ENCODE peak calls at places on chromosomes 7 and 10, in six cellular contexts. L is GM23248, I is MM.1S, P is astrocyte, T is PC-3, Q is fibroblast of lung. J is an unnamed sample.
A peak's percentile ranks its signal among the peaks of the same experiment; 100 is the strongest.

GRCh38 chr7:91836065-91836368 is 44.5 kb downstream of the MTERF1 start:
- DNase-seq in L (peak; percentile 34), I (no peak), P (peak; percentile 33), T (peak; percentile 46), Q (peak; percentile 58), J (no peak)

GRCh38 chr7:128662091-128662490 is 10.0 kb upstream of the GARIN1A start:
- DNase-seq in L (no peak), I (no peak), P (no peak), T (no peak), Q (no peak), J (no peak)

GRCh38 chr7:96322847-96323461 is 1.1 kb upstream of the SLC25A13 start:
- DNase-seq in L (no peak), I (no peak), P (no peak), T (no peak), Q (no peak), J (no peak)

GRCh38 chr10:101939273-101939635 is 95.7 kb upstream of the KCNIP2 start:
- DNase-seq in L (peak; percentile 90), I (no peak), P (peak; percentile 91), T (peak; percentile 83), Q (peak; percentile 93), J (peak; percentile 5)

GRCh38 chr7:135965602-135966001 is 11.6 kb downstream of the MTPN start:
- DNase-seq in L (no peak), I (no peak), P (no peak), T (no peak), Q (no peak), J (no peak)

GRCh38 chr7:156693627-156694026 is 53.1 kb downstream of the RNF32 start:
- DNase-seq in L (no peak), I (no peak), P (no peak), T (no peak), Q (no peak), J (no peak)

GRCh38 chr10:105963450-105963849 is 1201.1 kb downstream of the SORCS1 start:
- DNase-seq in L (no peak), I (no peak), P (no peak), T (no peak), Q (no peak), J (no peak)

GRCh38 chr7:46072722-46073121 is 151.7 kb upstream of the IGFBP3 start:
- DNase-seq in L (peak; percentile 22), I (no peak), P (peak; percentile 45), T (no peak), Q (peak; percentile 51), J (no peak)

GRCh38 chr7:128446306-128446705 is 9.4 kb upstream of the HILPDA start:
- DNase-seq in L (no peak), I (no peak), P (no peak), T (no peak), Q (no peak), J (no peak)

GRCh38 chr7:142432386-142432785 is 174.5 kb upstream of the PRSS58 start:
- DNase-seq in L (no peak), I (no peak), P (no peak), T (no peak), Q (no peak), J (no peak)

GRCh38 chr10:10942441-10942840 is 75.2 kb upstream of the CELF2 start:
- DNase-seq in L (peak; percentile 54), I (no peak), P (peak; percentile 4), T (no peak), Q (peak; percentile 23), J (no peak)

GRCh38 chr10:29784175-29784773 is 149.5 kb upstream of the SVIL start:
- DNase-seq in L (peak; percentile 99), I (no peak), P (peak; percentile 100), T (peak; percentile 98), Q (peak; percentile 100), J (peak; percentile 90)

GRCh38 chr10:16828114-16828568 is 10.9 kb upstream of the RSU1 start:
- DNase-seq in L (peak; percentile 93), I (peak; percentile 89), P (peak; percentile 65), T (peak; percentile 74), Q (peak; percentile 74), J (peak; percentile 54)

GRCh38 chr7:143398616-143399015 is 10.0 kb downstream of the EPHA1 start:
- DNase-seq in L (no peak), I (no peak), P (no peak), T (no peak), Q (no peak), J (no peak)

GRCh38 chr7:47888371-47889265 is 59.6 kb downstream of the PKD1L1 start:
- DNase-seq in L (no peak), I (no peak), P (no peak), T (no peak), Q (no peak), J (no peak)

GRCh38 chr10:132560248-132560731 is 22.7 kb downstream of the INPP5A start:
- DNase-seq in L (peak; percentile 54), I (no peak), P (no peak), T (no peak), Q (peak; percentile 33), J (no peak)

GRCh38 chr10:121462955-121463354 is 135.3 kb downstream of the FGFR2 start:
- DNase-seq in L (no peak), I (no peak), P (no peak), T (no peak), Q (no peak), J (no peak)

GRCh38 chr7:17608114-17608833 is 309.8 kb downstream of the AHR start:
- DNase-seq in L (peak; percentile 66), I (no peak), P (peak; percentile 74), T (peak; percentile 26), Q (peak; percentile 79), J (no peak)

GRCh38 chr10:132550366-132551092 is 12.9 kb downstream of the INPP5A start:
- DNase-seq in L (no peak), I (no peak), P (no peak), T (no peak), Q (no peak), J (no peak)

GRCh38 chr7:130349911-130350782 is 5.5 kb downstream of the CPA5 start:
- DNase-seq in L (no peak), I (no peak), P (no peak), T (no peak), Q (no peak), J (no peak)

GRCh38 chr7:150948791-150949251 is 29.3 kb downstream of the KCNH2 start:
- DNase-seq in L (no peak), I (no peak), P (no peak), T (no peak), Q (no peak), J (no peak)

GRCh38 chr7:107076781-107077698 is 32.5 kb downstream of the PRKAR2B start:
- DNase-seq in L (no peak), I (no peak), P (peak; percentile 7), T (peak; percentile 55), Q (peak; percentile 25), J (no peak)

GRCh38 chr10:28496017-28496416 is 36.9 kb upstream of the WAC start:
- DNase-seq in L (no peak), I (no peak), P (no peak), T (no peak), Q (no peak), J (no peak)

GRCh38 chr7:116434820-116435341 is 64.7 kb upstream of the CAV2 start:
- DNase-seq in L (peak; percentile 89), I (no peak), P (peak; percentile 96), T (peak; percentile 85), Q (peak; percentile 97), J (peak; percentile 59)

GRCh38 chr7:116431783-116432182 is 67.8 kb upstream of the CAV2 start:
- DNase-seq in L (peak; percentile 76), I (no peak), P (no peak), T (no peak), Q (no peak), J (no peak)

GRCh38 chr7:116429986-116430619 is 69.4 kb upstream of the CAV2 start:
- DNase-seq in L (no peak), I (no peak), P (no peak), T (no peak), Q (no peak), J (no peak)

GRCh38 chr7:116433246-116433645 is 66.3 kb upstream of the CAV2 start:
- DNase-seq in L (peak; percentile 66), I (no peak), P (peak; percentile 29), T (no peak), Q (peak; percentile 41), J (no peak)

DNA sequence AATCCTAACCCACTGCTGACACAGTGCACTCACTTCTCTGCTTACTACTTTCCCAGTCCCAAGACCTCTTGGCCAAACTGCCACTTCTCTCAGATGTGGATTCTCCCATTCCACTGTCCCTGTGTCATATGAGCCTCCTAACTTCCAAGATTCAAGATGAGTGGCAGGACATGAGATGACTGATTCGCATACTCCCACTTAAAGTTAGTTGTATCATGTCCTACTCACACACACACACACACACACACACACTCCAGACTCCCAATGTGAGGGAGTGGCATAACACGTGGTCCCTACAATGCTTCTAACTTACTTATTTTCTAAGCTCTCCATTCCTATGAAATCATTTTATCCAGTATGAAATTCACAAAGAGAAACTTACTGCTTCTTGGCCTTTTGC is 67.0 kb upstream of the CAV2 start:
- DNase-seq in L (peak; percentile 53), I (no peak), P (no peak), T (no peak), Q (no peak), J (no peak)
- H2AFZ ChIP-seq in L (peak overlapping the region; percentile 46), I (no peak overlapping the region), P (no peak overlapping the region), T (no peak overlapping the region), Q (peak overlapping the region; percentile 64), J (no peak overlapping the region)

DNA sequence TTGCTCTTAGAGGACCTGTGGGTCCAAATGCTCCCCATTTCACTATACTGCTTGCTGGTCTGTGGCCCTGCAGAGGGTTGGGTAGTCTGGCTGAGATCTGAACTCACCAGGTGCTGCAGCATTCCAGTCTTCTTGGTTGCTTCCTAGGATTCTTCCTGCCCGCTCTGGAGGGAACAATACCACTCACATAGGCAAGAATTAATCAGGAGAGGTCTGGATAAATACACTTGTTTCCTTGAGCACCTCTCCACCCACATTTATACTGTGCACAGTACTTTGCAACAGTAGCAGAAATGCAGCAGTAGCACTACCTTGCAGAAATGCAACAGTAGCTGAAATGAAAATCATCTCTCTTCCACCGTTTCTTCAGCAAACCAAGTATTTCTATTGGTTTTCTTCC is 125.3 kb downstream of the INSYN2A start:
- DNase-seq in L (no peak), I (no peak), P (no peak), T (no peak), Q (no peak), J (no peak)
- H2AFZ ChIP-seq in L (no peak overlapping the region), I (no peak overlapping the region), P (no peak overlapping the region), T (no peak overlapping the region), Q (no peak overlapping the region), J (no peak overlapping the region)

GRCh38 chr7:154795014-154795413 is 207.9 kb downstream of the PAXIP1 start:
- DNase-seq in L (no peak), I (no peak), P (no peak), T (no peak), Q (no peak), J (no peak)

GRCh38 chr7:154795437-154795836 is 207.5 kb downstream of the PAXIP1 start:
- DNase-seq in L (no peak), I (no peak), P (no peak), T (no peak), Q (no peak), J (no peak)

GRCh38 chr7:154794147-154794780 is 208.7 kb downstream of the PAXIP1 start:
- DNase-seq in L (no peak), I (no peak), P (no peak), T (peak; percentile 2), Q (no peak), J (no peak)

GRCh38 chr7:154791611-154792010 is 211.3 kb downstream of the PAXIP1 start:
- DNase-seq in L (no peak), I (no peak), P (no peak), T (no peak), Q (no peak), J (no peak)

GRCh38 chr7:154792436-154793055 is 210.4 kb downstream of the PAXIP1 start:
- DNase-seq in L (no peak), I (no peak), P (no peak), T (no peak), Q (no peak), J (no peak)
- H2AFZ ChIP-seq in L (no peak overlapping the region), I (no peak overlapping the region), P (no peak overlapping the region), T (no peak overlapping the region), Q (no peak overlapping the region), J (no peak overlapping the region)

GRCh38 chr7:30938435-30939316 is 25.1 kb upstream of the GHRHR start:
- DNase-seq in L (peak; percentile 62), I (peak; percentile 74), P (peak; percentile 27), T (peak; percentile 85), Q (peak; percentile 54), J (peak; percentile 41)
- H2AFZ ChIP-seq in L (no peak overlapping the region), I (peak overlapping the region; percentile 78), P (peak overlapping the region; percentile 89), T (peak overlapping the region; percentile 77), Q (peak overlapping the region; percentile 60), J (no peak overlapping the region)

J was measured in keratinocyte.